ENCODE peak calls at places on chromosomes 13 and 19, in ten cellular contexts. Y is adrenal gland; A is MM.1S; R is OCI-LY7; T is transverse colon; C is lower lobe of right lung; F is naive thymus-derived CD4-positive, alpha-beta T cell; J is effector memory CD4-positive, alpha-beta T cell; M is cardiac muscle cell; S is thyroid gland. X is an unnamed sample.

GRCh38 chr19:38229585-38230073 is 5.6 kb upstream of the DPF1 start:
- DNase-seq in J (peak), S (no peak), C (no peak), T (peak), R (peak), A (peak), M (peak), Y (peak), F (peak), X (peak)

GRCh38 chr13:111402441-111402840 is 82.0 kb downstream of the TEX29 start:
- DNase-seq in Y (no peak), A (no peak), S (no peak), C (no peak), R (no peak), T (no peak), M (no peak), F (no peak), J (no peak), X (no peak)

GRCh38 chr13:114146629-114147028 is 14.2 kb upstream of the RASA3 start:
- DNase-seq in T (no peak), S (no peak), A (no peak), M (no peak), J (no peak), Y (no peak), R (no peak), F (no peak), C (no peak), X (no peak)

GRCh38 chr13:67069117-67069767 is 160.9 kb downstream of the PCDH9 start:
- DNase-seq in J (no peak), A (no peak), Y (no peak), F (no peak), T (no peak), M (peak), S (no peak), C (no peak), R (no peak), X (no peak)

GRCh38 chr13:43363156-43363918 is 340.0 kb downstream of the DNAJC15 start:
- DNase-seq in R (no peak), T (no peak), M (peak), A (no peak), Y (no peak), S (no peak), F (no peak), J (no peak), C (no peak), X (no peak)

GRCh38 chr19:40982594-40983101 is 8.4 kb upstream of the CYP2B6 start:
- DNase-seq in C (no peak), J (no peak), A (no peak), S (no peak), Y (no peak), M (peak), T (no peak), R (no peak), F (no peak), X (peak)

GRCh38 chr13:77565635-77566034 is 30.1 kb downstream of the SCEL start:
- DNase-seq in F (peak), S (no peak), A (peak), J (no peak), T (no peak), C (no peak), M (peak), Y (no peak), R (peak), X (peak)

GRCh38 chr13:43785166-43785680 is 1.5 kb downstream of the ENOX1 start:
- DNase-seq in A (no peak), C (no peak), Y (no peak), S (no peak), R (no peak), M (peak), T (no peak), F (no peak), J (no peak), X (no peak)

GRCh38 chr19:43502419-43502976 is 2.0 kb downstream of the PHLDB3 start:
- DNase-seq in J (no peak), R (no peak), C (no peak), S (no peak), A (no peak), F (no peak), M (no peak), Y (no peak), T (no peak), X (no peak)
- H3K4me3 ChIP-seq in J (no peak), R (no peak), C (peak), S (no peak), A (no peak), F (no peak), M (no peak), Y (no peak), T (no peak), X (no peak)

DNA sequence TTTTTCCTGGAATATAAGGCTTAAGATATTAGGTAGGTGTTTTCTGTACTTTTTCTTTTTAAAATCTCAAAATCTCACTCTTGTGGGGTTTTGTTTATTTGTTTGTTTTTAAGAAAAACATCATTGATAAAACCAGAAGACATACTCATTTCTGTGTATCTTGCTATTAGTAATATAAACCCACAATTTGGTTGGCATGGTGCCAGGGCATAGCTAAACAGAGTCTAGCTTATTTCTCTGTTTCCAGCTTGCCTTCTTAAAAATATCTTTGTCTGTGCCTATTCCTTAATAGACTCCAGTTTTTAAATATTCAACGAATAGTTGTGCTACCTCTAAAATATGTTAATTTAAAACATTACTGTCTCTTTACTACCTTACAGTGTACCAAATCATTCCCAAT is 1121.9 kb upstream of the PCDH20 start:
- DNase-seq in Y (no peak), S (no peak), A (no peak), T (no peak), C (no peak), J (no peak), M (no peak), F (no peak), R (no peak), X (no peak)
- H3K27ac ChIP-seq in Y (no peak), S (no peak), A (no peak), T (no peak), C (no peak), J (no peak), M (no peak), F (no peak), R (no peak), X (no peak)

GRCh38 chr19:18942692-18943091 is 1.7 kb upstream of the HOMER3 start:
- DNase-seq in S (no peak), M (no peak), A (no peak), F (no peak), T (no peak), Y (no peak), C (no peak), J (no peak), R (no peak), X (no peak)

GRCh38 chr19:18939163-18939562 is 1.9 kb downstream of the HOMER3 start:
- DNase-seq in C (no peak), Y (no peak), M (no peak), F (no peak), T (no peak), R (no peak), S (no peak), J (no peak), A (no peak), X (no peak)

GRCh38 chr19:18941628-18942354 is 774 bp upstream of the HOMER3 start:
- DNase-seq in A (no peak), C (no peak), Y (peak), J (no peak), F (no peak), S (peak), M (no peak), T (no peak), R (no peak), X (no peak)

GRCh38 chr19:18940791-18941627 is at the start of gene HOMER3:
- DNase-seq in Y (peak), A (peak), F (peak), M (peak), T (peak), J (peak), R (peak), C (peak), S (peak), X (peak)

GRCh38 chr19:18939922-18940775 is 868 bp downstream of the HOMER3 start:
- DNase-seq in S (peak), F (no peak), T (peak), Y (peak), C (no peak), A (no peak), M (peak), J (no peak), R (no peak), X (peak)
- H3K4me3 ChIP-seq in S (peak), F (peak), T (peak), Y (peak), C (peak), A (peak), M (peak), J (peak), R (peak), X (peak)

GRCh38 chr13:46605824-46606554 is 53.0 kb downstream of the LRCH1 start:
- DNase-seq in T (no peak), R (peak), A (no peak), S (no peak), J (no peak), Y (no peak), C (no peak), F (no peak), M (no peak), X (no peak)

GRCh38 chr13:46604226-46604968 is 51.4 kb downstream of the LRCH1 start:
- DNase-seq in J (no peak), Y (no peak), A (no peak), T (no peak), C (no peak), F (no peak), S (no peak), R (no peak), M (no peak), X (no peak)

GRCh38 chr13:46606915-46607413 is 54.0 kb downstream of the LRCH1 start:
- DNase-seq in M (no peak), S (no peak), A (no peak), T (no peak), Y (no peak), F (no peak), J (no peak), C (no peak), R (no peak), X (no peak)

GRCh38 chr13:46603165-46603603 is 50.2 kb downstream of the LRCH1 start:
- DNase-seq in R (peak), T (no peak), M (peak), S (no peak), J (no peak), C (no peak), F (no peak), A (no peak), Y (no peak), X (no peak)

GRCh38 chr13:46605089-46605488 is 52.1 kb downstream of the LRCH1 start:
- DNase-seq in S (peak), R (no peak), A (no peak), J (no peak), C (no peak), M (no peak), Y (no peak), F (no peak), T (no peak), X (no peak)
- H3K27ac ChIP-seq in S (no peak), R (no peak), A (no peak), J (no peak), C (peak), M (peak), Y (no peak), F (no peak), T (peak), X (peak)

GRCh38 chr19:58500242-58500641 is 11.6 kb downstream of the SLC27A5 start:
- DNase-seq in R (no peak), C (no peak), F (no peak), A (no peak), M (no peak), T (no peak), Y (no peak), S (no peak), J (no peak), X (no peak)
- H3K4me3 ChIP-seq in R (peak), C (peak), F (no peak), A (no peak), M (peak), T (no peak), Y (peak), S (no peak), J (no peak), X (peak)

GRCh38 chr19:35904312-35905068 is 2.2 kb downstream of the HCST start:
- DNase-seq in T (no peak), S (no peak), C (no peak), F (no peak), R (no peak), Y (no peak), A (no peak), M (no peak), J (no peak), X (no peak)
- H3K27ac ChIP-seq in T (peak), S (no peak), C (peak), F (peak), R (peak), Y (no peak), A (no peak), M (no peak), J (peak), X (no peak)

GRCh38 chr19:45599286-45599685 is 2.7 kb downstream of the GPR4 start:
- DNase-seq in S (no peak), M (no peak), R (no peak), A (no peak), Y (no peak), C (no peak), F (no peak), J (no peak), T (no peak), X (no peak)
- H3K4me3 ChIP-seq in S (no peak), M (no peak), R (no peak), A (no peak), Y (peak), C (peak), F (no peak), J (no peak), T (no peak), X (no peak)

DNA sequence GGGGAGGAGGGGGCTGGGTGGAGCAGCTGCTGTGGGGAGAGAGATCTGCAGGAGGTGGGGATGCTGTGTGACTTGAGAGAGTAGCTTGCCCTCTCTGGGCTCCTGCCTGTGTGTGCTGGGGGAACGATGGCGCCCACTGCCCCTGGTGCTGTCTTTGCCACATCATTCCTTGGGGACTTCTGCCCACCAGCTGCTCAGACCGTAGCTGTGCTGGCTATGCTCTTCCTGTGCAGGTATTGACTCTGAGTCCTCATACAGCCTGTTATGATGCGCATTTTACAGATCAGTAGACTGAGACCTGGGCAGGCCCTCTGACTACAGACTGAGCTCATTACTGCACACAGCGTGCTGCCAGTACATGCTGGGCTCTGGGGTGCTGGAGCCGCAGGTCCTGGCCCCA is 51.1 kb downstream of the DNM2 start:
- DNase-seq in F (no peak), A (no peak), R (peak), T (no peak), C (no peak), Y (no peak), S (no peak), J (no peak), M (no peak), X (no peak)
- H3K27ac ChIP-seq in F (peak), A (no peak), R (no peak), T (peak), C (peak), Y (peak), S (peak), J (no peak), M (peak), X (peak)

DNA sequence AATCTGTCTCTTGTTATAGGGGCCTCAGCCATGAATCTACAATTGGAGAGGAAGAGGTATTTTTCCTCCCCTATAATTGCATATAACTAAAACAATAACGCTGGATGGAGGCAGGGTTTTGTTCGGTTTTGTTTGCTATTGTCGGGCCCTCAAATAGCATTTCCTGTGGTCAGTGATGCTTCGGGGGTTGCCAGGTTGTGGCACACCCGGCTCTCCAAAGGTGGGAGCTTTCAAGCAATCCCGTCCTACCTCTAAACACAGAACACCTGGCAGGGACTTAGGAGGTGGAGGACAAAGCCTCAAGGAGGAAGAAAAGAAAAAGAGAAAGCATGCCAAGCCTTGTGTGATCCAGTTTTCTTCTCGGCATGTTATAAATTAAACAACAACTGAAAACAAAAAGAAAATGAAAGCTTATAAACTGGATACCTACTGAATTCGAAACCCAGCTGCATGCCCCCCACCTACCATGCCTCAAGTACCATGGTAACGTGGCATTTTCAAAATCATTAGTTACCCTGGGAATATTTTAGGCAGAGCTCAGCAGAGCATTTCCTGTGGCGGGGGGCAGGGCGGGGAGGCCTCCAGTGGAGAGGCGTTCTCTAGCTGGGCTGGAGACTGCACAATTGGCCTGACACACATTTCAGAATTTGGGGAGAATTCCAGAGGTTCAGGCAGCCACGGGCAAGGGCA is 213.8 kb downstream of the DCLK1 start:
- DNase-seq in J (no peak), A (peak), T (no peak), R (no peak), Y (no peak), C (no peak), M (peak), F (no peak), S (peak), X (no peak)
- H3K4me3 ChIP-seq in J (no peak), A (peak), T (no peak), R (no peak), Y (no peak), C (no peak), M (no peak), F (no peak), S (no peak), X (no peak)